ENCODE peak calls at places on chromosomes 3 and 15, in four cellular contexts. G is HepG2, D is K562, E is GM12878. B is an unnamed sample.
A peak's percentile ranks its signal among the peaks of the same experiment; 100 is the strongest.

GRCh38 chr3:63351159-63352007 is 73.3 kb downstream of the SYNPR start:
- DNase-seq in D (peak; percentile 46), E (peak; percentile 1), G (peak; percentile 51), B (peak; percentile 47)

GRCh38 chr3:150275946-150276345 is 132.2 kb upstream of the TSC22D2 start:
- DNase-seq in E (no peak), D (no peak), G (no peak), B (no peak)

GRCh38 chr3:8625991-8626390 is 18.6 kb downstream of the SSUH2 start:
- DNase-seq in G (no peak), E (no peak), D (no peak), B (peak; percentile 6)

GRCh38 chr3:190432216-190432615 is 17.5 kb downstream of the TMEM207 start:
- DNase-seq in D (no peak), G (no peak), E (no peak), B (no peak)

GRCh38 chr3:189276481-189277190 is 104.9 kb downstream of the TPRG1 start:
- DNase-seq in G (no peak), D (no peak), E (no peak), B (no peak)

GRCh38 chr3:4334548-4334947 is 31.4 kb downstream of the SETMAR start:
- DNase-seq in G (no peak), E (no peak), D (peak; percentile 24), B (no peak)

GRCh38 chr3:125602752-125603649 is 7.7 kb upstream of the OSBPL11 start:
- DNase-seq in D (no peak), E (no peak), G (no peak), B (peak; percentile 6)

GRCh38 chr3:125008766-125009165 is 47.0 kb downstream of the HEG1 start:
- DNase-seq in D (no peak), E (no peak), G (no peak), B (no peak)

GRCh38 chr15:45387379-45388007 is 9.1 kb upstream of the GATM start:
- DNase-seq in G (peak; percentile 88), D (no peak), E (no peak), B (no peak)

GRCh38 chr3:45688194-45688881 is 858 bp upstream of the SACM1L start:
- DNase-seq in E (no peak), G (peak; percentile 29), D (peak; percentile 64), B (no peak)

GRCh38 chr3:45688882-45689786 is at the start of gene SACM1L:
- DNase-seq in G (peak; percentile 96), D (peak; percentile 93), E (peak; percentile 99), B (peak; percentile 95)

GRCh38 chr3:45684327-45684892 is 4.8 kb upstream of the SACM1L start:
- DNase-seq in E (no peak), D (no peak), G (peak; percentile 19), B (no peak)

GRCh38 chr3:45687828-45688193 is 1.4 kb upstream of the SACM1L start:
- DNase-seq in D (no peak), E (no peak), G (no peak), B (no peak)

DNA sequence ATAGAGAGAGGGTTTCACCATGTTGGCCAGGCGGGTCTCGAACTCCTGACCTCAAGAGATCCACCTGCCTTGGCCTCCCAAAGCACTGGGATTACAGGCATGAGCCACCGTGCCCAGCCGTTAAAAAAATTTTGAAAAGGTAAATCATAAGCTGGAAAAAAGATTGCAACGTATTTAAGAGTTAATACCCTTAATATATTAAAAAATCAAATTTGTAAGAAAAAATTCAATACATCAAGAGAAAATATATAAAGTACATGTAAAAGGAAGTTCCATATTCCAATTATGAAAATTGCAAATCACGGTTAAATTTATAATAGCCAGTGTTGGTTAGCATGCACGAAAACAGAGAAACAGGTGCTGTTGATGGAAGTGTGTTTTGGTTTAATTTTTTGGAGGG is 2.3 kb upstream of the SACM1L start:
- DNase-seq in E (no peak), D (no peak), G (no peak), B (no peak)
- TF ChIP-seq POLR2AphosphoS5 in E (no peak), D (no peak), G (no peak), B (no peak)

DNA sequence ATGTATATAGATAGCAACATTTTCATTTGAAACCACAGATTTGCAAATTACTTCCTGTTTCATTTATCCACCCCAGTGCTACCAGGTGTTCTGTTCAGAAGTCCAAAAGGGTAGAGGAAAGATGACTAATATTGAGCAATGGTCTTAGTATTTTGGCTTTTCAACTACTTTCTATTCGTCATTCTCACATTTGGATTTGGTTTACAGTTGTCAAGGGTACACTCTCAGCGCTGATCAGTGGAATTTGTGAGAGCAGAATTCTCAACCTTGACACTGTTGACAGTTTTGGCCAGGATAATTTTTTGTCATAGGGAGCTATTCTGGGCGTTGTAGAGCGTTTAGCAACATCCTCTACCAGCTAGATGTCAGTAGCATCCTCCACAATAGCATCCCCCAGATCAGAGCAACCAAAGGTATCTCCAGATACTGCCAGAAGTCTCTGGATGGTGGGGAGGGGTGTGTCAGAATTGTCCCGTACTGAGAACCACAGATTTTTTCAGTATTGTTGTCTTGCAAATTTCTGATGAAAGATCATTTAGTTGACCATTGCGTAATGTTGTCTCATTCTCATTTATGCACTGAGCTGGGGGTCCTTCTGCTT is 4.2 kb downstream of the HMCES start:
- DNase-seq in G (peak; percentile 12), E (peak; percentile 88), D (no peak), B (no peak)
- TF ChIP-seq REST in G (no peak), E (peak; percentile 34), D (no peak), B (no peak)

GRCh38 chr3:31800436-31800835 is 180.6 kb downstream of the OSBPL10 start:
- DNase-seq in D (no peak), G (no peak), E (no peak), B (no peak)
- TF ChIP-seq SRF in D (no peak), G (no peak), E (no peak), B (no peak)

DNA sequence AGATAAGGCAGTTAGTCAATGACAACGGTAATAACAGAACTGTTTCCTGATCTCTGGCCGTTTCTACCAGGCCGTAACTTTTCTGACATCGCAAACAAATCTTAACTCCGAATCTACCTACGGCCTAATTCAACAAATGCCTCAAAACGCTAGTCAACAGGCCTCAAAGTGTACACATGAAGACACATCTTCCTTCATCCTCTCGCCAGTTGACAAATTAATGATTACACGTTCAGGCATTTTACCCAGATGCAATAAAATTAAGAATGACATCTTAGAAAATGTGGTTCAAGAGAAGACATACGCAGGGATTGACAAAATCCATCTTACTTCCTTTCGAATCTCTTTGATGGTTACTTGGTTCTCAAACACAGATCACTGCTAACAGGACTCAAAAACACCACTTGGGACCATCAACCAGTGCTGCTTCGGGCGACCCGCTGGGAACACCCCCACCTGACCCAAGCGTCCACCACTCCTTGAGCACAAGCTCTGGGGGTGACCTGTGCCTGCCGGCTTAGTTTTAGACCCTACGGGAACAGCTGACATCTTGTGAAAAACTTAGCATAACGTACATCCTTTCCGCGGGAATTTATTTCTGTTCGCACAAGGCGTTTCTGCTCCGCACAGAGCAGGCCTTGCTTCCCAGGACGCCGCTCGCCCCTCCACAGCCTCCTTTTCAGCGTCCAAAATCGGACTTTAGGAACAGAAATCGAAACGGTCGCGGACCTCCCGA is 1.3 kb downstream of the SFMBT1 start:
- DNase-seq in E (no peak), G (no peak), D (peak; percentile 13), B (no peak)
- TF ChIP-seq POLR2AphosphoS5 in E (no peak), G (no peak), D (no peak), B (no peak)

GRCh38 chr3:94173667-94174434 is 111.0 kb downstream of the NSUN3 start:
- DNase-seq in E (no peak), G (no peak), D (no peak), B (no peak)

GRCh38 chr3:94172695-94173310 is 109.9 kb downstream of the NSUN3 start:
- DNase-seq in E (no peak), D (no peak), G (no peak), B (no peak)

GRCh38 chr3:94167796-94168195 is 104.9 kb downstream of the NSUN3 start:
- DNase-seq in E (no peak), D (no peak), G (no peak), B (no peak)

GRCh38 chr3:94175677-94176076 is 112.8 kb downstream of the NSUN3 start:
- DNase-seq in D (no peak), E (no peak), G (no peak), B (no peak)

GRCh38 chr3:94171954-94172353 is 109.1 kb downstream of the NSUN3 start:
- DNase-seq in G (no peak), E (no peak), D (no peak), B (no peak)
- TF ChIP-seq REST in G (no peak), E (peak; percentile 30), D (no peak), B (no peak)

GRCh38 chr15:41568350-41569017 is 9.5 kb downstream of the TYRO3 start:
- DNase-seq in G (peak; percentile 98), D (peak; percentile 62), E (no peak), B (no peak)
- TF ChIP-seq SRF in G (peak; percentile 53), D (no peak), E (no peak), B (no peak)

DNA sequence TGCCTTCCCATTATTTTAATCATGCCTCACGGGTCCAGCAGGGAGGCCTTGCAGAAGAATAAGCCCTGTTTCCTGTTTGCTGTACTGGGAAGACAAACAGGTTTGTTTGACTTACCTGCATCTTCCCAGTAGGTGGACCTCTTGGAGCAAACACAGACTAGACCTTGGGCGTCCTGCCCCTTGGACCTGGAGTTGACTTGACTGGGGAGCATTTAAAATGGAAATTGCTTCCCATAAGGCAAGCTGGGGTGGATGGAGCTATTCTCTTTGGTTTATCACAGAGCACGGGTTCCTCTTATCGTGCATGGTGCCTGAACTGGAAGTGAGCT is 151.4 kb downstream of the RPLP1 start:
- DNase-seq in D (no peak), E (no peak), G (peak; percentile 16), B (peak; percentile 26)
- TF ChIP-seq POLR2AphosphoS5 in D (no peak), E (no peak), G (no peak), B (no peak)

DNA sequence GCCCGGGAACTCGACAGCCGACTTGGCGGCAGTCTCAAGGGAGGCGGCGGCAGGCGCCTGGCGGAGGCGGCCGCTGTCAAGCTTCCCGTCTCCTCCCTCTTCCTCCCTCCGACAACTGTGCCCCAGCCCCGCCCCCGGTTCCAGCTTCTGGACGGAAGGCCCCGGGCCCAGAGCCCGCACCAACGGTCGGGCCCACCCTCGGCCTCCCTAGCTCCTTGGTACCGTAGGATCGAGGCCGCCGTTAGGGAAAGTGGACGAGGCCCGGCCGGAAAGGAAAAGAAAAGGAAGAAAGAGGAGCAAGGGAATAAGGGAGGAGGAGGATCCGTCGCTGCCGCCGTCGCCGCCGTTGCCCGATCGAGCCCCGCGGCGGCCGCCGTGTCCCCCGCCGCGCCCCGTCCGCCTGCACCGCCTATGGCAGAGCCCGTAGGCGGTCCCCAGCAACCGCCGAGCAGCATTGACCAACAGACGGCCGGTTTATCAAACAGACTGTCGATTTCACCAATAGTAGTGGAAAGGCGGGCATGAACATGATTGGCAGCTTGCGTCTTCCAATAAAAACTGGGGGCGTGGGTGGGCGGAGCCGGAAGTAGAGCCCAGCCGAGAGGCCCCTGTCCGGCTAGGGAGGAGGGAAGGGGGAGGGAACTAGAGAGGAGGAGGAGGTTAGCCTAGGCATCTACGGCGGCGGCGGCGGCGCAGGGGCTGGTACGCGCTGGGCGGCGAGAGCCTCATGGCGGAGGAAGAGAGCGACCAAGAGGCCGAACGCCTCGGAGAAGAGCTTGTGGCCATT is at the start of the genes CGGBP1 and ZNF654:
- DNase-seq in D (peak; percentile 84), E (peak; percentile 95), G (peak; percentile 97), B (peak; percentile 97)
- TF ChIP-seq REST in D (no peak), E (no peak), G (no peak), B (no peak)

GRCh38 chr3:167785790-167786189 is 50.3 kb downstream of the SERPINI1 start:
- DNase-seq in E (no peak), G (no peak), D (no peak), B (no peak)

GRCh38 chr3:167787440-167787839 is 51.9 kb downstream of the SERPINI1 start:
- DNase-seq in D (no peak), E (no peak), G (peak; percentile 4), B (no peak)

GRCh38 chr3:167780214-167780613 is 44.7 kb downstream of the SERPINI1 start:
- DNase-seq in G (no peak), E (no peak), D (no peak), B (no peak)

GRCh38 chr3:167783781-167784180 is 48.3 kb downstream of the SERPINI1 start:
- DNase-seq in E (no peak), G (no peak), D (no peak), B (no peak)
- TF ChIP-seq SRF in E (no peak), G (no peak), D (no peak), B (no peak)